ENCODE peak calls at places on chromosome 12, in seven cellular contexts. S, A, Q, F, Z, I and E are unnamed samples.

GRCh38 chr12:66035289-66035961 is 95.1 kb downstream of the LLPH start:
- DNase-seq in F (peak; percentile 43), Q (no peak), S (peak; percentile 64), I (no peak), Z (no peak), A (no peak), E (no peak)

GRCh38 chr12:6538420-6539275 is 4.3 kb downstream of the GAPDH start:
- DNase-seq in A (no peak), F (no peak), S (no peak), I (peak; percentile 21), Q (no peak), Z (no peak), E (no peak)

GRCh38 chr12:120183211-120183631 is 11.3 kb downstream of the GCN1 start:
- DNase-seq in A (no peak), F (no peak), Z (peak; percentile 38), Q (no peak), S (peak; percentile 15), I (no peak), E (no peak)

GRCh38 chr12:131860472-131861260 is 32.5 kb downstream of the MMP17 start:
- DNase-seq in Z (no peak), Q (peak; percentile 95), F (peak; percentile 14), S (peak; percentile 58), A (no peak), I (peak; percentile 94), E (no peak)

GRCh38 chr12:6647083-6647604 is at the start of gene ACRBP:
- DNase-seq in F (peak; percentile 84), S (no peak), Z (peak; percentile 74), A (peak; percentile 73), I (no peak), Q (peak; percentile 86), E (no peak)

GRCh38 chr12:51818567-51819300 is 29.8 kb downstream of the FIGNL2 start:
- DNase-seq in A (peak; percentile 29), I (no peak), Z (peak; percentile 33), S (peak; percentile 49), F (no peak), Q (no peak), E (peak; percentile 79)

GRCh38 chr12:98840325-98840724 is 195.2 kb downstream of the APAF1 start:
- DNase-seq in I (no peak), Q (no peak), F (no peak), A (no peak), Z (no peak), S (no peak), E (no peak)

GRCh38 chr12:101230547-101230946 is 20.5 kb upstream of the SLC5A8 start:
- DNase-seq in I (no peak), S (peak; percentile 11), A (no peak), Z (no peak), Q (no peak), F (no peak), E (peak; percentile 53)

GRCh38 chr12:1534708-1535107 is 59.7 kb downstream of the FBXL14 start:
- DNase-seq in S (no peak), A (no peak), Q (no peak), F (no peak), Z (no peak), I (no peak), E (no peak)

GRCh38 chr12:126436041-126436440 is 1370.8 kb downstream of the AACS start:
- DNase-seq in S (no peak), I (no peak), Q (no peak), A (no peak), Z (no peak), F (no peak), E (no peak)

GRCh38 chr12:17949558-17950141 is 140.3 kb downstream of the RERGL start:
- DNase-seq in I (no peak), S (no peak), Q (no peak), F (no peak), A (no peak), Z (no peak), E (no peak)

GRCh38 chr12:121383601-121384019 is 16.3 kb upstream of the RNF34 start:
- DNase-seq in I (no peak), Q (no peak), F (no peak), S (no peak), A (no peak), Z (no peak), E (no peak)

GRCh38 chr12:116508145-116509121 is 50.7 kb upstream of the MAP1LC3B2 start:
- DNase-seq in F (peak; percentile 21), Z (peak; percentile 51), I (no peak), A (peak; percentile 59), S (no peak), Q (no peak), E (no peak)

GRCh38 chr12:11879306-11879705 is 191.4 kb upstream of the BCL2L14 start:
- DNase-seq in F (no peak), Q (no peak), S (no peak), Z (no peak), A (no peak), I (no peak), E (no peak)

GRCh38 chr12:132284071-132284492 is 45.3 kb downstream of the GALNT9 start:
- DNase-seq in I (no peak), Z (no peak), Q (no peak), F (no peak), S (peak; percentile 39), A (no peak), E (no peak)

GRCh38 chr12:114885501-114885900 is 201.5 kb upstream of the TBX3 start:
- DNase-seq in Z (no peak), I (no peak), F (no peak), S (no peak), A (no peak), Q (no peak), E (no peak)

GRCh38 chr12:130281157-130281799 is 56.4 kb upstream of the PIWIL1 start:
- DNase-seq in Q (no peak), S (no peak), I (peak; percentile 9), F (peak; percentile 18), Z (peak; percentile 56), A (no peak), E (no peak)

DNA sequence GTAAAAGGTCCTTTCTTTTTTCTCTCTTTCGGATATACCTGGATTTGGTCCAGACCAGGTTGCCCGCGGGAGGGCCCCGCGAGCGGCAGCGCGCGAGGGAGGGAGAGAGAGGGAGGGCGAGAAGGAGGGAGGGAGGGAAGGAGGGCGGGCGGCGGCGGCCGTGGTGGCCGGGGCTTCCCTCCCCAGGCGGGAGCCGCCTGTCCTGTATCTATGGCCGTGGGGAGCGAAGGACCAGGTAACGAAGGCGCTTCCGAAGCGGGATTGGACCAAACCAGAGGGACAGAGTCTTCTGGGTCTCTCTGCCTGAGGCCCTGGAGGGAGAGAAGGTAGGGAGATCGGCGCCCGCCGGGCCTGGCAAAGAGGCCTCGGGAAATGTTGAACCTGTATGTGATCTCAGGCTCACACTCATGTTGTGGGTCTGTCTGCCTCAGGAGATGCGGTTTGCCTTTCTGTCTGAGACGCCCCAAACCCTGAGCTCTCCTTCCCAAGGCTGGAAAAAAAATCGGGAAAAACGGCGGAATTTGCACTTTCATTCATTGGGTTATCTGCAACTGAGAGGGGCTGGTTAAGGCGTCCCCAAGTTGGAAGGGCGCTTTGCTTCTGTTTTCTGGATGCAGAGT is 5.2 kb upstream of the HOXC9 start:
- DNase-seq in Z (no peak), A (no peak), S (no peak), F (no peak), I (peak; percentile 34), Q (no peak), E (no peak)
- H3K4me3 ChIP-seq in Z (peak overlapping the region; percentile 38), A (peak overlapping the region; percentile 31), S (no peak overlapping the region), F (no peak overlapping the region), I (peak overlapping the region; percentile 86), Q (no peak overlapping the region), E (peak overlapping the region; percentile 71)

DNA sequence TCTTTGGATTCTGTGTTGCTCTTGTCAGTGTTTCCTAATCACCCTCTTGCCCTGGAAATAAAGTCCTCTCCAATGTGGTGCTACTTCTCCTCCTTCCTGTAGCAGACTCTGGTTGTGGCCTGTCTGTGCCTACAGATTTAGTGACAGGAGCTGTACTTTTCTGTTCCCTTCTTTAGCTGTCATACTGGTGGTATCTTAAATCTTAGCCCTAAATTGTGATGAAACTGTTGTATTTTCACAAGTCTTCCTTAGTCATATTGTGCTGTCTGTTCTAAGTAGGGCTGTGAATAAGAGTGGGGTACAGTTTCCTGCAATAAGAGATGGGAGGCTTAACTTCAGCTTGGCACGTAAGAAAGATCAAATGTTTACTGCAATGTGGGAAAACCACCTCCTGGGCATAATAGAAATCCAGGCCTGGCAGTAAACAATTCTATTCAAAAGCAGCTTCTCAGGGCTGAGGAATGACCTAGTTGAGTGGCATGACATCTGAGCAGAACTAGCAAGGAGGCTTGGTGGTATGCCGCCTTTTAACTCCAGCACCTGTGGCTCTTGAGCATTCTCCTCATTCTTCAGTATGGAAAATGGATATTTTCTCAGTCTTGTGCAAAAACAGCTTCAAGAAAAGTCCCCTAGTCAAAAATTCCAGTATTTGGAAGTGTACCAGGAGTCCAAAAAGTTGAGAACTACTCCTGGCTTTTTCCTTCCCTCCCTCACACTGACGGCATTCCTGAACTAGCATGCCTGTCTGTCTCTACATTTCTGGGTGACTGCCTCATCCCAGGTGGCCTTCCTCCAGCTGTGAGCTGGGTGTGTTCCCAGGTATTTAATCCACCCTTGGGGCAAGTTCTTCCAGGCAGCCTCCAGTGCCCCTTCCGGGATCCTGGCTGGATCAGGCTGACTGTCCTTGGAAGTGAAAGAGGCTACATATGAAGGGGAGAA is 19.5 kb downstream of the ANO6 start:
- DNase-seq in I (peak; percentile 80), Q (no peak), S (peak; percentile 37), A (peak; percentile 30), F (no peak), Z (no peak), E (peak; percentile 76)
- H3K4me3 ChIP-seq in I (peak overlapping the region; percentile 44), Q (no peak overlapping the region), S (no peak overlapping the region), A (no peak overlapping the region), F (no peak overlapping the region), Z (no peak overlapping the region), E (peak overlapping the region; percentile 16)

DNA sequence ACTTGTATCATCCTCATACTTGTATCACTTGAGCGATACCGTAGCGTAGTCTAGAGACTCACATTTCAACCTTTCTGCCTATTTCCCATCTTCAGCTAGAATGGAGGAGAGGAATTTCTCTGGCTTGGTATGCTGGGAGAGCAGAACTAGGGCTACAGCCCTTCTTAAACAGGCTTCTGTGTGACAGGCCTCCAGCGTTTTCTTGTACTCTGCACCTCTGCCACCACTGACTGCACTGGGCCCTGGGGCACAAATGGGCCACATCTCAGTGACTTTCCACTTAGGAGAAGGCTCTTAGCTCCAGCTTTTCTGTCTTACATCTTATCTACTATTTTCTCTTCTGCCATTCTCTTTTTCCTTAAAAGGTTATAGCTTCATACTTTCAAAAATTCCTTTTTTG is 26.8 kb downstream of the HCFC2 start:
- DNase-seq in Q (no peak), I (no peak), F (no peak), S (no peak), A (no peak), Z (no peak), E (no peak)
- H3K4me3 ChIP-seq in Q (no peak overlapping the region), I (no peak overlapping the region), F (no peak overlapping the region), S (no peak overlapping the region), A (no peak overlapping the region), Z (no peak overlapping the region), E (no peak overlapping the region)

GRCh38 chr12:128752386-128752785 is 71.4 kb downstream of the SLC15A4 start:
- DNase-seq in I (no peak), A (no peak), Q (no peak), F (no peak), Z (no peak), S (no peak), E (no peak)

GRCh38 chr12:128755565-128755964 is 68.2 kb downstream of the SLC15A4 start:
- DNase-seq in S (no peak), I (no peak), A (no peak), Q (no peak), F (no peak), Z (no peak), E (no peak)

GRCh38 chr12:128754275-128754674 is 69.5 kb downstream of the SLC15A4 start:
- DNase-seq in A (no peak), Z (no peak), S (no peak), Q (no peak), I (no peak), F (no peak), E (no peak)

GRCh38 chr12:128747441-128747840 is 76.3 kb downstream of the SLC15A4 start:
- DNase-seq in F (no peak), S (no peak), Z (no peak), A (no peak), I (no peak), Q (no peak), E (no peak)

GRCh38 chr12:128753438-128753837 is 70.3 kb downstream of the SLC15A4 start:
- DNase-seq in A (no peak), Q (no peak), Z (no peak), S (no peak), F (no peak), I (no peak), E (no peak)
- H3K4me3 ChIP-seq in A (no peak overlapping the region), Q (no peak overlapping the region), Z (no peak overlapping the region), S (no peak overlapping the region), F (no peak overlapping the region), I (no peak overlapping the region), E (no peak overlapping the region)